ENCODE peak calls at places on chromosome 1, in five cellular contexts. U is sigmoid colon, Q is right lobe of liver, M is testis, A is ovary. I is an unnamed sample.

GRCh38 chr1:115669002-115669673 is 27.4 kb downstream of the VANGL1 start:
- DNase-seq in M (no peak), A (no peak), Q (no peak), U (no peak), I (peak)

GRCh38 chr1:206734499-206735142 is 36.0 kb upstream of the IL19 start:
- DNase-seq in M (peak), Q (no peak), U (peak), A (no peak), I (peak)

GRCh38 chr1:222634180-222635013 is 16.5 kb downstream of the MIA3 start:
- DNase-seq in M (peak), A (peak), U (peak), Q (peak), I (peak)

GRCh38 chr1:214923516-214923915 is 159.0 kb upstream of the KCNK2 start:
- DNase-seq in U (no peak), A (no peak), M (no peak), Q (no peak), I (no peak)

GRCh38 chr1:162087574-162087973 is 18.1 kb downstream of the NOS1AP start:
- DNase-seq in Q (no peak), A (no peak), U (no peak), M (no peak), I (no peak)

GRCh38 chr1:161164901-161165620 is 1.2 kb upstream of the PPOX start:
- DNase-seq in Q (no peak), U (no peak), A (no peak), M (no peak), I (peak)

GRCh38 chr1:198932351-198932991 is 293.6 kb downstream of the PTPRC start:
- DNase-seq in Q (no peak), U (no peak), A (no peak), M (no peak), I (peak)

GRCh38 chr1:95018602-95019369 is 54.0 kb downstream of the ALG14 start:
- DNase-seq in U (no peak), A (no peak), Q (no peak), M (no peak), I (peak)

GRCh38 chr1:65108025-65108692 is 39.8 kb upstream of the AK4 start:
- DNase-seq in U (no peak), M (no peak), A (no peak), Q (no peak), I (no peak)

GRCh38 chr1:51792864-51793263 is 85.7 kb downstream of the NRDC start:
- DNase-seq in U (no peak), M (no peak), Q (no peak), A (no peak), I (no peak)

GRCh38 chr1:41882068-41882477 is 36.6 kb downstream of the HIVEP3 start:
- DNase-seq in A (no peak), M (no peak), U (no peak), Q (no peak), I (peak)

GRCh38 chr1:9084883-9085282 is 15.4 kb upstream of the SLC2A5 start:
- DNase-seq in Q (no peak), A (no peak), M (peak), U (peak), I (no peak)

GRCh38 chr1:217029311-217030157 is 306.3 kb upstream of the ESRRG start:
- DNase-seq in M (no peak), A (no peak), U (no peak), Q (peak), I (no peak)

GRCh38 chr1:223211323-223211985 is 68.4 kb upstream of the TLR5 start:
- DNase-seq in M (no peak), A (no peak), Q (no peak), U (no peak), I (no peak)

GRCh38 chr1:85022700-85023099 is 25.6 kb downstream of the MCOLN3 start:
- DNase-seq in M (no peak), A (no peak), U (no peak), Q (no peak), I (no peak)

GRCh38 chr1:13687361-13687760 is 12.6 kb upstream of the PRDM2 start:
- DNase-seq in U (no peak), Q (no peak), A (no peak), M (no peak), I (no peak)

GRCh38 chr1:34709547-34709946 is 45.3 kb upstream of the GJB5 start:
- DNase-seq in M (no peak), U (no peak), Q (no peak), A (no peak), I (no peak)

GRCh38 chr1:231075020-231075419 is 35.0 kb upstream of the FAM89A start:
- DNase-seq in A (no peak), U (no peak), M (no peak), Q (no peak), I (no peak)

GRCh38 chr1:8047686-8048522 is 21.8 kb upstream of the ERRFI1 start:
- DNase-seq in U (peak), M (no peak), A (no peak), Q (no peak), I (no peak)

GRCh38 chr1:47437518-47438320 is at the start of gene FOXD2:
- DNase-seq in U (peak), A (peak), Q (peak), M (peak), I (peak)
- TF ChIP-seq POLR2A in U (peak), A (no peak), Q (peak), M (no peak), I (peak)

GRCh38 chr1:78003882-78004718 is 639 bp upstream of the DNAJB4 start:
- DNase-seq in A (peak), Q (peak), U (peak), M (peak), I (peak)

GRCh38 chr1:78005347-78005722 is 596 bp downstream of the DNAJB4 start:
- DNase-seq in Q (no peak), A (no peak), U (no peak), M (no peak), I (no peak)

GRCh38 chr1:78006491-78006890 is 1.8 kb downstream of the DNAJB4 start:
- DNase-seq in M (no peak), Q (no peak), A (no peak), U (no peak), I (no peak)

GRCh38 chr1:78004719-78005346 is at the start of gene DNAJB4:
- DNase-seq in U (peak), M (peak), Q (peak), A (peak), I (peak)

GRCh38 chr1:78005755-78006154 is 1.0 kb downstream of the DNAJB4 start:
- DNase-seq in Q (no peak), A (peak), M (peak), U (no peak), I (peak)
- TF ChIP-seq POLR2A in Q (peak), A (no peak), M (no peak), U (no peak), I (no peak)

DNA sequence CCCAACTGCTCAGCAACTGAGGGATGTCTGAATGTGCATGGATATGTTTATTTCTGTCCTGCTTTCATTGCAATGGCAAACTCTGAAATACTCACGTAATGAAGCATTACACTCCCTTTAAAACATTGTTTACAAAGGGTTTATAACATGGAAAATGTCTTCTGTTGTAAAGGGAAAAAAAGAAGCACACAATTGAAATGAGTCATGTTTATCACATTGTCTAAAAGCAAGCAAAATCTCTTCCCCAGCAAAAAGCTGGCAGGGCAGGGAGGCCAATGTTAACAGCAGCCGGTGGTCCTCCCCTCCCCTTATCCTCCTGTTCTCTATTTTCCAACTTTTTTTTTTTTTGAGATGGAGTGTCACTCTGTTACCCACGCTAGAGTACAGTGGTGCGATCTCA is 3.9 kb upstream of the EFNA1 start:
- DNase-seq in U (no peak), Q (no peak), M (no peak), A (no peak), I (no peak)
- TF ChIP-seq POLR2A in U (no peak), Q (no peak), M (no peak), A (no peak), I (no peak)

DNA sequence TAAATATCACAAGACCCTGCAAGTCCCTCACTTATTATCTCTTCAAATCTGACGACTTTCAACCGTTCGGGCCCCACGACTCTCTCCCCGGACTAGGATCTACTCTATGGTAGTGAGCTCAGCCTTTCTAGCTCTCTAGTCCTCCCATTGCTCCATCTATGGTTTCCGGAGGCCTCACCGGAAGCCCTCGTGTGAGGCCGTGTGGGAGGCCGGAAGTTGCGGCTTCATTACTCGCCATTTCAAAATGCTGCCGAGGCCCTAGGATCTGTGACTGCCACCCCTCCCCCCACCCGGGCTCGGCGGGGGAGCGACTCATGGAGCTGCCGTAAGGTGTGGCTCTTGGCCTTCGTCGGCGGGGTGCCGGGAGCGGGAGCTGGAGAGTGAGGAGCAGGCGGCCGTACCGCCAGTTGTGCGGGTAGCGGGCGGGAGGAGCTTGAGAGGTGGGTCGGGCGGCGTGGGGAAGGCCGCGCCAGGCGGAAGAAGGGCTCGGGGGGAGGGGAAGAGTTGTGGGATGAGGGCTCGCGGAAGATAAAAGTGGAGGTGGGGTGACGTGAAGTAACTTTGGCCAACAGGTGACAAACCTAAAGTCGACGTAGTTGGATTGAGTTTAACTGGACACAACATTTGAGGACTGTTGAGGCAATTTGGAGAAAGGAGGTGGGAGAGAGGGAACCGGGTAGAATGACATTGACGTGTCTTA is at the start of gene MDM4:
- DNase-seq in M (peak), Q (peak), U (peak), A (peak), I (peak)
- TF ChIP-seq POLR2A in M (no peak), Q (peak), U (peak), A (peak), I (peak)

GRCh38 chr1:53326088-53326597 is 1.7 kb downstream of the LRP8 start:
- DNase-seq in A (peak), U (peak), M (peak), Q (peak), I (peak)
- TF ChIP-seq POLR2A in A (no peak), U (no peak), M (no peak), Q (no peak), I (peak)

GRCh38 chr1:165697881-165698842 is at the start of gene ALDH9A1:
- DNase-seq in M (peak), Q (peak), U (peak), A (peak), I (peak)
- TF ChIP-seq POLR2A in M (peak), Q (peak), U (peak), A (peak), I (peak)

GRCh38 chr1:17440074-17440826 is 773 bp upstream of the RCC2 start:
- DNase-seq in Q (no peak), U (no peak), M (peak), A (no peak), I (peak)

GRCh38 chr1:17439250-17440073 is at the start of gene RCC2:
- DNase-seq in A (peak), Q (peak), U (peak), M (peak), I (peak)

GRCh38 chr1:17438176-17438976 is 1.1 kb downstream of the RCC2 start:
- DNase-seq in M (peak), A (peak), Q (peak), U (no peak), I (peak)

GRCh38 chr1:17437260-17438175 is 2.0 kb downstream of the RCC2 start:
- DNase-seq in A (peak), U (no peak), Q (peak), M (peak), I (peak)

GRCh38 chr1:17438977-17439249 is 564 bp downstream of the RCC2 start:
- DNase-seq in M (no peak), U (no peak), Q (no peak), A (no peak), I (no peak)
- TF ChIP-seq POLR2A in M (no peak), U (no peak), Q (no peak), A (no peak), I (no peak)

GRCh38 chr1:155919801-155920200 is 8.7 kb upstream of the RIT1 start:
- DNase-seq in U (no peak), A (no peak), Q (no peak), M (no peak), I (no peak)
- TF ChIP-seq POLR2A in U (no peak), A (no peak), Q (no peak), M (no peak), I (no peak)

GRCh38 chr1:144551543-144552424 is 40.9 kb upstream of the PPIAL4F start:
- DNase-seq in U (peak), M (peak), A (no peak), Q (peak), I (no peak)
- TF ChIP-seq POLR2A in U (peak), M (no peak), A (no peak), Q (peak), I (peak)

I was measured in erythroblast.